ENCODE peak calls at places on chromosomes 4 and X, in four cellular contexts. H is prostate gland, A is hepatocyte, D is lower lobe of right lung. N is an unnamed sample.

GRCh38 chr4:149997881-149998421 is 80.3 kb upstream of the DCLK2 start:
- DNase-seq in H (no peak), A (peak), D (no peak), N (no peak)

GRCh38 chr4:186657766-186658165 is 65.9 kb downstream of the FAT1 start:
- DNase-seq in H (no peak), A (no peak), D (no peak), N (no peak)

GRCh38 chrX:24166078-24166477 is 16.5 kb downstream of the ZFX start:
- DNase-seq in H (no peak), A (no peak), D (no peak), N (no peak)

GRCh38 chr4:103375278-103375677 is 177.1 kb upstream of the CENPE start:
- DNase-seq in H (no peak), A (no peak), D (no peak), N (no peak)

GRCh38 chrX:15529165-15529564 is 28.6 kb downstream of the BMX start:
- DNase-seq in H (no peak), A (no peak), D (no peak), N (no peak)

GRCh38 chr4:25088342-25088952 is 57.7 kb upstream of the LGI2 start:
- DNase-seq in H (no peak), A (no peak), D (no peak), N (no peak)

GRCh38 chr4:159279084-159279483 is 176.2 kb downstream of the RAPGEF2 start:
- DNase-seq in H (no peak), A (no peak), D (no peak), N (no peak)

GRCh38 chr4:188171551-188171950 is 32.3 kb downstream of the TRIML1 start:
- DNase-seq in H (no peak), A (no peak), D (no peak), N (no peak)

GRCh38 chrX:153649915-153650782 is 3.1 kb downstream of the DUSP9 start:
- DNase-seq in H (no peak), A (no peak), D (peak), N (no peak)

GRCh38 chr4:144820115-144820514 is 174.2 kb downstream of the HHIP start:
- DNase-seq in H (no peak), A (no peak), D (no peak), N (no peak)

GRCh38 chr4:56648245-56649151 is 32.6 kb downstream of the HOPX start:
- DNase-seq in H (no peak), A (no peak), D (no peak), N (no peak)

GRCh38 chrX:98071331-98071730 is 1187.6 kb downstream of the RPA4 start:
- DNase-seq in H (no peak), A (no peak), D (no peak), N (no peak)

GRCh38 chr4:82713856-82714255 is 84.7 kb downstream of the SCD5 start:
- DNase-seq in H (no peak), A (no peak), D (no peak), N (no peak)

GRCh38 chrX:31832263-31832662 is 760.4 kb upstream of the FTHL17 start:
- DNase-seq in H (no peak), A (no peak), D (no peak), N (no peak)

GRCh38 chrX:103791233-103791632 is 14.6 kb downstream of the PLP1 start:
- DNase-seq in H (no peak), A (no peak), D (no peak), N (no peak)

GRCh38 chr4:172042714-172043114 is 229.5 kb downstream of the GALNTL6 start:
- DNase-seq in H (no peak), A (peak), D (no peak), N (no peak)

DNA sequence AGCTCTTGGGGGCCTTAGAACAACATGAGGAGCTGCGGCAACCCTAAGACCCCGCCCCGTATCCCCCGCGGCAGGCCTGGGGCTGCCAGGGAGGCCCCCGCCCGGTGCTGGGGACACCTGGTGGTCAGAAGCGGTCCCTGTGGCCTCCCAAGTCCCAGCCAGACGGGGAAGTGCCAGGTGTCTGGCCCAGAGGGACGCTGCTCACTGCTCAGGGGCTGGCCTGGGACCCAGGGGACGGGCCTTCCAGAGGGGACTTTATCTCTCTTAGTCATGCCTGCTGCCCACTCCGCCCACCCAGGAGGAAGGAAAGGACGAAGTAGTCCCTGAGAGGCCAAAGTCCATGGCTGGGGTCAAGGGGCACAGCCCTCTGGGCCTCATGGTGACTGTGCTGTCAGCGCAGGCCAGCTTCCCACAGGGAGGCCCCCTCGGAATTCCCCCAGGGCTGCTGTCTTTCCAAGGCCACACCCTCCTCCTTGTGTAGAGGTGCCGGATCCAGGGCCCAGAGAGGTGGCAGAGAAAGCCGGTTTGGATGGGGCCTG is 31.0 kb upstream of the HTRA3 start:
- DNase-seq in H (no peak), A (peak), D (peak), N (peak)
- TF ChIP-seq CTCF in H (no peak), A (peak), D (peak), N (peak)

GRCh38 chrX:20046270-20046669 is 55.4 kb upstream of the BCLAF3 start:
- DNase-seq in H (no peak), A (no peak), D (no peak), N (no peak)
- TF ChIP-seq CTCF in H (no peak), A (no peak), D (no peak), N (no peak)

DNA sequence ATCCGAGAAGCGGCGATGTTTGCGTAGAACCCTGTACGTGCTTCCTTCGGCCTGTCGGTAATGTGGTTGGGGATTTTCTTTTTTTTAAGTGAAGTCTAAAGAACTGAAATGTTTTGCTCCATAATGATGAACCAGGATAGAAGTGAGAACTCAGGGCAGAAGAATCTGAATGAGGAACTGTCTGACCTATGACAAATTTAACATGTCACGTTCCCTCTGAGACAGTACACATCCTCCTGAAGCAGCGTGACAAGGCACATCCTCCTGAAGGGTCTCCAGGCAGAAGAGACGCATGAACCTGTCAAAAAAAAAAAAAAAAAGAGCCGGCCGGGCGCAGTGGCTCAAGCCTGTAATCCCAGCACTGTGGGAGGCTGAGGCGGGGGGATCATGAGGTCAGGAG is 6.2 kb downstream of the CSF2RA start:
- DNase-seq in H (no peak), A (no peak), D (no peak), N (no peak)
- TF ChIP-seq CTCF in H (no peak), A (no peak), D (no peak), N (no peak)

DNA sequence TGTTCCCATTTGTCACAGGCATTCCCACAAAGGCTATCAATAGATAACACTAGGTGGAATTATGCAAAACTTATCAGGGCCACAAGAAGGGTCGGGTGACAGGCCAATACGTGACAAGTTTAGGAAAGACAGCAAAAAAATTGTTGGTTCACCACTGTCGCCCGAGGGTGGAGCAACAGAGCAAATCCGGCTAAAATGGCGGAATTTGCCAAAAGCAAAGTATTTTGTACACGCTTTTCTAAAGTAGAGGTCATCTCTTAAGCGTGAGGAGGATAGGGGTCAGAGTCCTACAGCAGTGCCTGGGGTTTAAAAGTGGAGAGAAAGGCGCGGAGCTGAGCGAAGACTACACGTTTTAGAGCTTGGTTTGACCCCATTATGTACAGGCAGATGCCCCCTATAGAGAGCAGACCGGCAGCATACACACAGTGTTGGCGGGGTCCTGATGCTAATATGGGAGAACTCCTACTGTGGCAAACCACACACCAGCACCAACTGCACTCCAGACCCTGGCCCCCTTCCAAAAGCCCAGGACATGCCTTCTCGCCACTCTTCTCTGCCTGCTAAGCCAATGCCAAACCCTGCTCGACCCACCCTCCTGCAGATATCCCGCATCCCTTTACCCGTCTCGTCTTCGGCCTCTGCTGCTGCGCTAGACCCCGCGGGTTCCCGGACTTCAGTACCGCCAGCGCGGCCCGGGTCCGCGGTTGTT is 733 bp downstream of the CCNA2 start:
- DNase-seq in H (peak), A (peak), D (peak), N (peak)
- TF ChIP-seq CTCF in H (no peak), A (peak), D (no peak), N (no peak)

DNA sequence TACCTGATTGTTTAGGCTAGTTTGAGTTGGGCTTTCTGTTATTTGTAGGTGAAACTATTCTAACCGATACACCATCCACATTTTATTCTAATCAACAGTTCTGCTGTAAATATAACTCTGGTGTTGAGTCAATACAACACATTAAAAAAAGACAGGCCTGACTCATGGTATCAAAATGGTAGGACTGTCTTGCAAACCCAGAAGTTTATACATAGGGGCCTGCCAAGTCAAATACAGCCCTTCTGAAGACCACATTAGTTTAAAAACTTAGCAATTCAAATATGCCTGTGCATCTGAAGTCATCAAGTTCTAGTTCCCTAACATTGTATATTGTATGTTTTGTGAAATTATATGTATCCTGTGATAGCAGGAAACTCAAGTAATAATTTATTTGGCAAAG is 24.4 kb upstream of the PDE5A start:
- DNase-seq in H (no peak), A (no peak), D (no peak), N (no peak)
- TF ChIP-seq CTCF in H (no peak), A (no peak), D (no peak), N (no peak)

DNA sequence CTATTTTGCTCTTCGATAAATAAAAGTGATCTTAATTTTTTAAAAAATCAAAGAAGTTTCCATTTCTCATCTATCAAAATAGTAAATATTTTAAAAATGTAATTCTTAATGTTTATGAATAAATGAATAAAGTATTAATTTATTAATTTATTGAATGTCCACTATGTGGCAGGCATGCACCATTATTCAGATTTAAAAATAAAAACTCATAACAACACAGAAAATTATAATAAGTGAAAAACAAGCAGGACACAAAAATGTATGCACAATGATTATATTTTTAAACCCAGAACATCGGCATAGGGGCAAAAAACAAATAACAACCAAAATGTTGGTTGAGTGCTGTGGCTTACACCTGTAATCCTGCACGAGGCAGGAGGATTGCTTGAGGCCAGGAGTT is 5.3 kb upstream of the PYURF start:
- DNase-seq in H (no peak), A (no peak), D (no peak), N (no peak)
- TF ChIP-seq CTCF in H (no peak), A (peak), D (no peak), N (no peak)

DNA sequence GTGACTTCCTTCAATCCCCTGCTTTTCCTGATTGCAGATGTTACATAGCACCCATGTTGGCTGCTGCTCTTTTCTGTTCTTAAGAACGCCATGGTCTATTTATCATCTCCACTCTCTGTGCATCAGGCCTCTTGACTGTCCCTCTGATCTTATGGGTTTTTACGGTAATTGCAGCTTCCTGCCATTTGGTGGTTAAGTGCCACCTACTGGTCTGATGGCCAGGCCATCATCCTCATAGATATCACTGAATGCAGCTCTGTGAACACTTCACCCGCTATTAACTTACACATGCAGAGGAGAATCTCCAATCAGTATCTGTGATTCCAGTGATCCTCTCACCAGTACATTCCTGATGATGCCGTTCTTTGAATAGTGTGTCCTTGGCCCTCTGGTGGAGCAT is 382.4 kb downstream of the TRAM1L1 start:
- DNase-seq in H (no peak), A (no peak), D (no peak), N (no peak)
- TF ChIP-seq CTCF in H (no peak), A (no peak), D (no peak), N (peak)

DNA sequence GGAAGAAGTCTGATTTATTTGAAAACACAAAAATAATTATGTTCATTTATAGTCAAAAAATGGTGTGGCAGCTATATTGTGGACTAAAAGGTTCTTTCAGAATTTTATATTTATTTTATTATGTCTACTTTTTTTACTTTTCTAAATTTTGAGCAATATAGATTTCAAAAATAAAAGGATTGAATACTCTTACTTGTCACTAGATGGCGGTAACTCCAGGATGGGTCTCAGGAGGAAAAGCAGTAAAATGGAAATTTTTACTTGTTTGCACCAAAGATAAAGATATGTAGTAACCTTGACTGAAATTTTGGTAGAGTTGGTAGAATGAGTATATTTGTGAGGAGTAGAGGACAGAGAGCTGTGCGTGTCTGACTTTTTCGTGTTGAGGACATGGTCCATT is 14.5 kb upstream of the DACH2 start:
- DNase-seq in H (no peak), A (peak), D (no peak), N (no peak)
- TF ChIP-seq CTCF in H (no peak), A (peak), D (peak), N (peak)

GRCh38 chrX:69314436-69315348 is 149.4 kb upstream of the PJA1 start:
- DNase-seq in H (peak), A (peak), D (no peak), N (no peak)
- TF ChIP-seq CTCF in H (no peak), A (no peak), D (no peak), N (no peak)

DNA sequence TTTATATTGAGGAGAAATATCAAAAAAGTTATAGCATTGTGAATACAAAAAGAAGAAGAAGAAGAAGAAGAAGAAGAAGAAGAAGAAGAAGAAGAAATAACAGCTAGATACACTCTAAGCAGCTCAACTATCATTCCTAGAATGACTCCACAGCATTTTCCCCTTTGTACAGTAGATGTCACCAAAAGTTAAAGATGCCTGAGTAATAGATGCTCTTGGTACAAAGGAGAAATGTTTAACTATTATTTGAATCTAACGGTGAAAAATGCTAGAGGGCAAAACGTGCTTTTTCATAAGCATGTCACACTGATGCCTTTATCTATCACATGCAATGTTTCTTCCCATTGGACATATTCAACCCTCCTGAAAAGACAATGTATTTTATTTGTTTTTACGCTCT is 178.4 kb upstream of the GPRIN3 start:
- DNase-seq in H (no peak), A (peak), D (no peak), N (no peak)
- TF ChIP-seq CTCF in H (no peak), A (peak), D (peak), N (no peak)

N was measured in Caco-2.